ENCODE peak calls at places on chromosomes 6 and 20, in nine cellular contexts. I is HCEC 1CT; H is NCI-H774; Q is posterior cingulate gyrus; S is iris pigment epithelial cell; J is spleen; D is caudate nucleus; F is NCI-H146; T is stimulated activated CD8-positive, alpha-beta memory T cell treated with anti-CD3 and anti-CD28 coated beads, Interleukin-4, amount 100 ng/mL, for 24 hours. E is an unnamed sample.

GRCh38 chr6:71419954-71420692 is 131.5 kb downstream of the OGFRL1 start:
- DNase-seq in F (peak), D (peak), I (peak), Q (peak), H (no peak), J (peak), T (no peak), S (peak), E (peak)

GRCh38 chr6:34465551-34466241 is at the start of gene PACSIN1:
- DNase-seq in Q (peak), S (no peak), D (peak), T (no peak), F (peak), H (peak), I (no peak), J (peak), E (peak)

GRCh38 chr6:44051516-44051915 is 75.7 kb downstream of the MRPL14 start:
- DNase-seq in T (no peak), J (no peak), H (no peak), D (no peak), F (no peak), Q (no peak), S (peak), I (peak), E (no peak)

GRCh38 chr6:143427109-143427817 is 23.2 kb downstream of the ADAT2 start:
- DNase-seq in I (peak), H (peak), F (peak), T (peak), Q (peak), S (peak), D (peak), J (peak), E (peak)

GRCh38 chr6:155349129-155349528 is 34.8 kb upstream of the TFB1M start:
- DNase-seq in D (no peak), F (no peak), I (peak), J (no peak), S (peak), Q (no peak), H (no peak), T (no peak), E (no peak)

GRCh38 chr6:126804255-126805064 is 314.0 kb upstream of the RSPO3 start:
- DNase-seq in H (peak), F (peak), I (peak), D (no peak), Q (no peak), T (no peak), S (peak), J (no peak), E (peak)

GRCh38 chr6:15319677-15320076 is 73.8 kb downstream of the JARID2 start:
- DNase-seq in I (no peak), H (no peak), J (no peak), F (no peak), S (no peak), D (no peak), T (no peak), Q (no peak), E (no peak)

GRCh38 chr6:157711060-157711459 is 112.0 kb upstream of the SNX9 start:
- DNase-seq in Q (no peak), T (no peak), I (no peak), H (no peak), J (no peak), D (no peak), S (no peak), F (no peak), E (no peak)

GRCh38 chr20:10478205-10478604 is 43.1 kb downstream of the SLX4IP start:
- DNase-seq in J (no peak), S (no peak), H (no peak), I (no peak), Q (no peak), D (no peak), T (no peak), F (no peak), E (no peak)

GRCh38 chr6:75602164-75602896 is 650 bp downstream of the SENP6 start:
- DNase-seq in F (peak), J (peak), I (peak), S (peak), Q (peak), T (peak), H (peak), D (peak), E (peak)

GRCh38 chr20:49320460-49320859 is 42.6 kb upstream of the ZNFX1 start:
- DNase-seq in T (no peak), H (no peak), J (no peak), F (peak), I (peak), S (peak), Q (peak), D (no peak), E (no peak)

GRCh38 chr6:2999621-3000455 is at the start of gene NQO2:
- DNase-seq in S (peak), Q (peak), T (peak), F (peak), I (peak), J (peak), H (peak), D (peak), E (peak)

E was measured in GM12892.